ENCODE peak calls at places on chromosome X, in four cellular contexts. S is H1, Q is testis, F is gastrocnemius medialis. I is an unnamed sample. For H3K36me3, the result is how much of the 10 kb centered on the place peaks cover.

GRCh38 chrX:5791721-5792120 is 436.9 kb downstream of the NLGN4X start:
- DNase-seq in S (no peak), Q (no peak), F (no peak), I (no peak)

GRCh38 chrX:13432376-13432775 is 112.5 kb upstream of the ATXN3L start:
- DNase-seq in S (no peak), Q (peak), F (peak), I (no peak)

GRCh38 chrX:97668126-97668525 is 784.4 kb downstream of the RPA4 start:
- DNase-seq in S (no peak), Q (no peak), F (no peak), I (no peak)

GRCh38 chrX:154358011-154358410 is 16.4 kb downstream of the FLNA start:
- DNase-seq in S (no peak), Q (no peak), F (no peak), I (no peak)

GRCh38 chrX:36908801-36909403 is 99.3 kb upstream of the FAM47C start:
- DNase-seq in S (no peak), Q (no peak), F (no peak), I (no peak)

GRCh38 chrX:68832101-68832416 is 3.2 kb downstream of the EFNB1 start:
- DNase-seq in S (no peak), Q (peak), F (no peak), I (peak)

GRCh38 chrX:52082578-52082977 is 13.6 kb upstream of the MAGED4B start:
- DNase-seq in S (no peak), Q (no peak), F (no peak), I (no peak)

GRCh38 chrX:153442463-153442862 is 3.4 kb downstream of the TREX2 start:
- DNase-seq in S (no peak), Q (no peak), F (no peak), I (no peak)

GRCh38 chrX:75273483-75273882 is 402 bp upstream of the UPRT start:
- DNase-seq in S (no peak), Q (peak), F (no peak), I (no peak)

GRCh38 chrX:102341867-102342266 is 94.9 kb downstream of the NXF2 start:
- DNase-seq in S (no peak), Q (no peak), F (no peak), I (no peak)

GRCh38 chrX:15804563-15804962 is 14.3 kb downstream of the ZRSR2 start:
- DNase-seq in S (no peak), Q (no peak), F (no peak), I (no peak)

GRCh38 chrX:39652336-39652735 is 445.4 kb downstream of the BCOR start:
- DNase-seq in S (no peak), Q (no peak), F (no peak), I (no peak)

GRCh38 chrX:152313529-152314302 is 137.4 kb downstream of the GABRA3 start:
- DNase-seq in S (no peak), Q (no peak), F (no peak), I (no peak)

GRCh38 chrX:100648601-100649417 is 4.8 kb downstream of the SRPX2 start:
- DNase-seq in S (no peak), Q (no peak), F (peak), I (no peak)

GRCh38 chrX:9706426-9706825 is 59.2 kb downstream of the GPR143 start:
- DNase-seq in S (no peak), Q (no peak), F (no peak), I (no peak)

GRCh38 chrX:154002215-154002719 is 17.4 kb downstream of the IRAK1 start:
- DNase-seq in S (no peak), Q (no peak), F (no peak), I (no peak)

GRCh38 chrX:35665311-35665710 is 132.8 kb upstream of the MAGEB16 start:
- DNase-seq in S (no peak), Q (no peak), F (no peak), I (no peak)

GRCh38 chrX:153649178-153649914 is 2.3 kb downstream of the DUSP9 start:
- DNase-seq in S (no peak), Q (no peak), F (no peak), I (no peak)

GRCh38 chrX:136162827-136163427 is 15.6 kb downstream of the FHL1 start:
- DNase-seq in S (no peak), Q (peak), F (no peak), I (no peak)
- H3K36me3 ChIP-seq in S (under half), Q (under half), F (under half), I (under half)

DNA sequence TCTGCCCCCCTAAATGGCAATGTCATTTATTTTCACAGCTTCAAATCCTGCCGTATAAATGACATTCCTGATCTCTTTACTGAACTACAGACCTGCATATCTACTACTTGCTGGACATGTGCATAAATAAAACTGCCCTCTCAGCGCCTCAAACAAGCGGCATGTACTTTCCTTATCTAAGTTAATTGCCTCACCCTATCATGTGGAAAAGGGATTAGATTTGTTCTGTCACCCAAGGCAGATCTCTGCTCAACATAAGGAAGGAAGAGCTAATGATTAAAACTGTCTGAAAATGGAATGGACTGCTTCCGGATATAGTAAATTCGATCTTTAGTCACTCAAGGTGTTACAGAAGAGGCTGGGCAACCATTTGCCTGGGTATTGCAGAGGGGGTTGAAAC is 37.2 kb downstream of the DLG3 start:
- DNase-seq in S (no peak), Q (no peak), F (no peak), I (no peak)
- TF ChIP-seq POLR2A in S (no peak), Q (no peak), F (no peak), I (no peak)

DNA sequence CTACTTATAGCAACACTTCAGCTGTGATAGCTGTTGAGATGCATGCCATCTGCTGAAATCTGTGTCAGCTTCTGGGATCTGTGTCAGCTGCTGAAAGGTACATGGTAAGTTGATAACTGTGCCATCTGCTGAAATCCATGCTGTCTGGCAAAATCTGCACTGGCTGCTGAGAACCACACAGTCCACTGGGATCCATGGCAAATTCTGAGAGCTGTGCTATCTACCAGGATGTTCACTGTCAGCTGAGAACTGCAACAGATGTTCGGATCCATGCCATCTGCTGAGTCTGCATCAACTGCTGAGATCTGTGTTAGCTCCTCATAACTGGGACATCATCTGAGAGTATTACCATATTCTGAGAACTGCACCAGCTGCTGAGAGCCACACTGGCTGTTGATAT is 430.5 kb upstream of the POU3F4 start:
- DNase-seq in S (no peak), Q (no peak), F (no peak), I (no peak)
- H3K36me3 ChIP-seq in S (under half), Q (under half), F (under half), I (under half)

GRCh38 chrX:41441934-41442823 is 5.0 kb upstream of the NYX start:
- DNase-seq in S (peak), Q (peak), F (peak), I (no peak)
- TF ChIP-seq POLR2A in S (no peak), Q (no peak), F (peak), I (no peak)

GRCh38 chrX:103685396-103685795 is 1.1 kb downstream of the MORF4L2 start:
- DNase-seq in S (no peak), Q (no peak), F (no peak), I (no peak)
- H3K36me3 ChIP-seq in S (under half), Q (under half), F (under half), I (under half)